ENCODE peak calls at places on chromosomes 4 and X, in nine cellular contexts. G, H, S, J, B, M, P, T and W are unnamed samples.

GRCh38 chr4:185718578-185719492 is 93.2 kb downstream of the SORBS2 start:
- DNase-seq in G (no peak), H (no peak), S (no peak), J (no peak), B (no peak), M (no peak), P (no peak), T (no peak), W (no peak)

GRCh38 chr4:8355864-8356565 is 84.5 kb downstream of the ACOX3 start:
- DNase-seq in G (no peak), H (peak; percentile 57), S (peak; percentile 32), J (no peak), B (no peak), M (no peak), P (no peak), T (peak; percentile 83), W (no peak)

GRCh38 chr4:63728480-63729177 is 680.6 kb downstream of the TECRL start:
- DNase-seq in G (no peak), H (peak; percentile 2), S (no peak), J (no peak), B (no peak), M (no peak), P (no peak), T (no peak), W (no peak)

GRCh38 chr4:126583509-126583908 is 1049.2 kb upstream of the INTU start:
- DNase-seq in G (no peak), H (peak; percentile 52), S (peak; percentile 11), J (no peak), B (no peak), M (no peak), P (no peak), T (peak; percentile 41), W (no peak)

GRCh38 chrX:105267167-105267566 is 46.7 kb upstream of the TEX13A start:
- DNase-seq in G (no peak), H (no peak), S (no peak), J (no peak), B (no peak), M (no peak), P (no peak), T (no peak), W (no peak)

GRCh38 chrX:15702488-15703371 is 35.3 kb upstream of the CA5B start:
- DNase-seq in G (no peak), H (no peak), S (no peak), J (no peak), B (no peak), M (no peak), P (no peak), T (no peak), W (no peak)

GRCh38 chr4:105895609-105896460 is 564 bp downstream of the NPNT start:
- DNase-seq in G (no peak), H (no peak), S (no peak), J (no peak), B (no peak), M (no peak), P (no peak), T (no peak), W (peak; percentile 53)

GRCh38 chr4:26288308-26288982 is 32.4 kb upstream of the RBPJ start:
- DNase-seq in G (peak; percentile 51), H (peak; percentile 45), S (peak; percentile 41), J (peak; percentile 29), B (no peak), M (no peak), P (no peak), T (peak; percentile 60), W (peak; percentile 60)

GRCh38 chrX:134543201-134543797 is 83.3 kb downstream of the HPRT1 start:
- DNase-seq in G (no peak), H (no peak), S (no peak), J (no peak), B (no peak), M (no peak), P (no peak), T (no peak), W (no peak)

GRCh38 chr4:94334519-94334918 is 8.1 kb downstream of the HPGDS start:
- DNase-seq in G (no peak), H (no peak), S (no peak), J (no peak), B (no peak), M (no peak), P (no peak), T (no peak), W (no peak)

GRCh38 chr4:150411527-150411926 is 170.4 kb upstream of the MAB21L2 start:
- DNase-seq in G (no peak), H (peak; percentile 21), S (peak; percentile 6), J (no peak), B (no peak), M (no peak), P (no peak), T (peak; percentile 44), W (no peak)